ENCODE peak calls at places on chromosomes 13 and 19, in six cellular contexts. J is RCC 7860, Z is head of caudate nucleus, C is NCI-H1092, W is neural progenitor cell, F is fibroblast of pulmonary artery. K is an unnamed sample.
A peak's percentile ranks its signal among the peaks of the same experiment; 100 is the strongest.

GRCh38 chr19:2668188-2668763 is 34.2 kb downstream of the GNG7 start:
- DNase-seq in J (no peak), F (no peak), W (no peak), C (no peak), Z (peak; percentile 44), K (no peak)

GRCh38 chr19:48029431-48029830 is 14.4 kb downstream of the CABP5 start:
- DNase-seq in Z (no peak), J (no peak), F (no peak), C (no peak), W (no peak), K (no peak)

GRCh38 chr13:45951724-45952123 is 100.2 kb upstream of the SIAH3 start:
- DNase-seq in C (no peak), Z (no peak), W (no peak), J (no peak), F (no peak), K (no peak)

GRCh38 chr19:575527-576506 is 3.4 kb downstream of the BSG start:
- DNase-seq in F (peak; percentile 52), Z (no peak), J (peak; percentile 76), C (no peak), W (no peak), K (no peak)

GRCh38 chr19:15283141-15283885 is 49.0 kb downstream of the BRD4 start:
- DNase-seq in J (no peak), F (peak; percentile 23), C (no peak), Z (no peak), W (no peak), K (no peak)

GRCh38 chr19:10339380-10339960 is at the start of gene ICAM3:
- DNase-seq in J (no peak), W (no peak), C (no peak), F (no peak), Z (no peak), K (no peak)

GRCh38 chr19:18173572-18174294 is at the start of gene IFI30:
- DNase-seq in W (peak; percentile 76), C (peak; percentile 12), Z (peak; percentile 61), J (no peak), F (peak; percentile 39), K (peak; percentile 29)

GRCh38 chr19:18419195-18419698 is at the start of gene SSBP4:
- DNase-seq in Z (peak; percentile 79), F (peak; percentile 81), C (peak; percentile 76), J (peak; percentile 54), W (peak; percentile 91), K (peak; percentile 36)

GRCh38 chr13:82740442-82740841 is 1141.8 kb downstream of the SLITRK1 start:
- DNase-seq in J (no peak), Z (no peak), W (no peak), F (no peak), C (no peak), K (no peak)

GRCh38 chr13:69199664-69200063 is 908.0 kb upstream of the ATXN8OS start:
- DNase-seq in J (no peak), W (peak; percentile 81), F (no peak), Z (no peak), C (no peak), K (no peak)

GRCh38 chr19:32692727-32693061 is 1.1 kb downstream of the NUDT19 start:
- DNase-seq in J (no peak), Z (no peak), C (no peak), F (no peak), W (no peak), K (no peak)